ENCODE peak calls at places on chromosomes 12 and 14, in eight cellular contexts. S is body of pancreas; F is stimulated activated naive CD4-positive, alpha-beta T cell treated with Interleukin-2 at 50 U/mL for 16 hours; V is astrocyte of the spinal cord; Y is stimulated activated CD4-positive, alpha-beta T cell treated with anti-CD3 and anti-CD28 coated beads, Interleukin-2, amount 100 ng/mL, for 48 hours; K is HTR-8/SVneo; W is NCI-H2081 treated with DMSO at 0.1 percent for 48 hours; P is foreskin keratinocyte. G is an unnamed sample.

GRCh38 chr12:105485321-105485910 is 154.9 kb downstream of the C12orf75 start:
- DNase-seq in W (no peak), P (peak; percentile 53), Y (no peak), F (no peak), V (peak; percentile 66), K (no peak), S (peak; percentile 3), G (no peak)

GRCh38 chr12:118760623-118761022 is 220.7 kb upstream of the SRRM4 start:
- DNase-seq in Y (no peak), W (no peak), V (no peak), F (no peak), K (no peak), S (no peak), P (no peak), G (no peak)

GRCh38 chr14:64823305-64823985 is 56.3 kb downstream of the SPTB start:
- DNase-seq in W (peak; percentile 35), Y (peak; percentile 56), P (peak; percentile 38), S (peak; percentile 82), V (peak; percentile 63), K (peak; percentile 100), F (peak; percentile 50), G (peak; percentile 85)

GRCh38 chr14:90388982-90389381 is 7.8 kb upstream of the CALM1 start:
- DNase-seq in K (no peak), W (no peak), Y (no peak), F (no peak), S (no peak), V (no peak), P (peak; percentile 44), G (no peak)

GRCh38 chr14:21768116-21768874 is 94.7 kb upstream of the OR4E1 start:
- DNase-seq in P (peak; percentile 25), F (no peak), Y (no peak), S (no peak), V (peak; percentile 8), W (no peak), K (peak; percentile 5), G (no peak)

GRCh38 chr14:31307198-31307597 is 99.6 kb upstream of the HECTD1 start:
- DNase-seq in V (no peak), W (no peak), K (no peak), Y (no peak), F (no peak), S (no peak), P (peak; percentile 11), G (no peak)

GRCh38 chr12:60997979-60998378 is 1262.2 kb upstream of the USP15 start:
- DNase-seq in F (no peak), V (no peak), K (no peak), Y (no peak), P (no peak), W (no peak), S (no peak), G (no peak)

GRCh38 chr14:92649066-92649465 is 99.4 kb downstream of the LGMN start:
- DNase-seq in S (no peak), F (no peak), Y (no peak), K (no peak), W (no peak), V (no peak), P (no peak), G (no peak)

GRCh38 chr14:25113394-25113793 is 63.4 kb upstream of the STXBP6 start:
- DNase-seq in V (no peak), K (no peak), F (no peak), Y (no peak), W (no peak), S (no peak), P (no peak), G (no peak)

GRCh38 chr14:75222208-75222701 is 45.8 kb upstream of the TMED10 start:
- DNase-seq in W (no peak), Y (no peak), P (peak; percentile 99), F (no peak), V (peak; percentile 90), S (peak; percentile 62), K (peak; percentile 95), G (no peak)

GRCh38 chr12:122743895-122744525 is 8.6 kb upstream of the DENR start:
- DNase-seq in V (no peak), Y (no peak), S (peak; percentile 28), W (no peak), K (no peak), F (no peak), P (no peak), G (no peak)

GRCh38 chr14:99513183-99513694 is 32.0 kb downstream of the CCNK start:
- DNase-seq in Y (no peak), W (no peak), P (no peak), S (no peak), V (no peak), F (no peak), K (no peak), G (no peak)